ENCODE peak calls at places on chromosomes 6 and 20, in nine cellular contexts. One of them, this sample, is unnamed.

GRCh38 chr6:156425374-156425773 is 351.8 kb upstream of the ARID1B start:
- DNase-seq in BJ: peak
- DNase-seq in COLO829: no peak
- DNase-seq in astrocyte: peak
- DNase-seq in endothelial cell: no peak
- DNase-seq in NCI-H2227 treated with DMSO at 0.1 percent for 48 hours: no peak
- DNase-seq in ecto neural progenitor cell: no peak
- DNase-seq in A673: peak
- DNase-seq in cardiac septum: no peak
- DNase-seq in this sample: no peak

GRCh38 chr6:46491789-46492547 is 719 bp upstream of the RCAN2 start:
- DNase-seq in BJ: no peak
- DNase-seq in COLO829: no peak
- DNase-seq in astrocyte: no peak
- DNase-seq in endothelial cell: peak
- DNase-seq in NCI-H2227 treated with DMSO at 0.1 percent for 48 hours: peak
- DNase-seq in ecto neural progenitor cell: peak
- DNase-seq in A673: peak
- DNase-seq in cardiac septum: peak
- DNase-seq in this sample: peak

GRCh38 chr6:20861479-20861878 is 327.2 kb downstream of the CDKAL1 start:
- DNase-seq in BJ: no peak
- DNase-seq in COLO829: no peak
- DNase-seq in astrocyte: no peak
- DNase-seq in endothelial cell: no peak
- DNase-seq in NCI-H2227 treated with DMSO at 0.1 percent for 48 hours: no peak
- DNase-seq in ecto neural progenitor cell: no peak
- DNase-seq in A673: no peak
- DNase-seq in cardiac septum: no peak
- DNase-seq in this sample: no peak

GRCh38 chr20:31675828-31676533 is 38.3 kb downstream of the COX4I2 start:
- DNase-seq in BJ: no peak
- DNase-seq in COLO829: no peak
- DNase-seq in astrocyte: peak
- DNase-seq in endothelial cell: peak
- DNase-seq in NCI-H2227 treated with DMSO at 0.1 percent for 48 hours: no peak
- DNase-seq in ecto neural progenitor cell: no peak
- DNase-seq in A673: peak
- DNase-seq in cardiac septum: no peak
- DNase-seq in this sample: no peak

GRCh38 chr6:142885182-142885867 is 59.7 kb downstream of the HIVEP2 start:
- DNase-seq in BJ: peak
- DNase-seq in COLO829: peak
- DNase-seq in astrocyte: peak
- DNase-seq in endothelial cell: peak
- DNase-seq in NCI-H2227 treated with DMSO at 0.1 percent for 48 hours: peak
- DNase-seq in ecto neural progenitor cell: no peak
- DNase-seq in A673: peak
- DNase-seq in cardiac septum: no peak
- DNase-seq in this sample: peak

GRCh38 chr6:157232161-157232895 is 91.0 kb downstream of the TMEM242 start:
- DNase-seq in BJ: no peak
- DNase-seq in COLO829: no peak
- DNase-seq in astrocyte: no peak
- DNase-seq in endothelial cell: no peak
- DNase-seq in NCI-H2227 treated with DMSO at 0.1 percent for 48 hours: no peak
- DNase-seq in ecto neural progenitor cell: no peak
- DNase-seq in A673: no peak
- DNase-seq in cardiac septum: peak
- DNase-seq in this sample: no peak

GRCh38 chr6:20840675-20841074 is 306.4 kb downstream of the CDKAL1 start:
- DNase-seq in BJ: peak
- DNase-seq in COLO829: no peak
- DNase-seq in astrocyte: peak
- DNase-seq in endothelial cell: no peak
- DNase-seq in NCI-H2227 treated with DMSO at 0.1 percent for 48 hours: no peak
- DNase-seq in ecto neural progenitor cell: no peak
- DNase-seq in A673: no peak
- DNase-seq in cardiac septum: no peak
- DNase-seq in this sample: no peak

GRCh38 chr6:168129292-168130167 is 50.5 kb upstream of the FRMD1 start:
- DNase-seq in BJ: no peak
- DNase-seq in COLO829: no peak
- DNase-seq in astrocyte: no peak
- DNase-seq in endothelial cell: no peak
- DNase-seq in NCI-H2227 treated with DMSO at 0.1 percent for 48 hours: no peak
- DNase-seq in ecto neural progenitor cell: peak
- DNase-seq in A673: no peak
- DNase-seq in cardiac septum: no peak
- DNase-seq in this sample: no peak

GRCh38 chr6:6546318-6547110 is 42.0 kb upstream of the LY86 start:
- DNase-seq in BJ: no peak
- DNase-seq in COLO829: no peak
- DNase-seq in astrocyte: peak
- DNase-seq in endothelial cell: peak
- DNase-seq in NCI-H2227 treated with DMSO at 0.1 percent for 48 hours: peak
- DNase-seq in ecto neural progenitor cell: peak
- DNase-seq in A673: no peak
- DNase-seq in cardiac septum: no peak
- DNase-seq in this sample: peak

GRCh38 chr20:14953736-14954135 is 616.3 kb upstream of the FLRT3 start:
- DNase-seq in BJ: no peak
- DNase-seq in COLO829: no peak
- DNase-seq in astrocyte: no peak
- DNase-seq in endothelial cell: no peak
- DNase-seq in NCI-H2227 treated with DMSO at 0.1 percent for 48 hours: no peak
- DNase-seq in ecto neural progenitor cell: no peak
- DNase-seq in A673: no peak
- DNase-seq in cardiac septum: no peak
- DNase-seq in this sample: no peak

GRCh38 chr20:50291428-50292323 is 101.0 kb downstream of the CEBPB start:
- DNase-seq in BJ: no peak
- DNase-seq in COLO829: no peak
- DNase-seq in astrocyte: no peak
- DNase-seq in endothelial cell: no peak
- DNase-seq in NCI-H2227 treated with DMSO at 0.1 percent for 48 hours: no peak
- DNase-seq in ecto neural progenitor cell: no peak
- DNase-seq in A673: no peak
- DNase-seq in cardiac septum: no peak
- DNase-seq in this sample: no peak

GRCh38 chr6:11525468-11526155 is 11.9 kb upstream of the TMEM170B start:
- DNase-seq in BJ: peak
- DNase-seq in COLO829: no peak
- DNase-seq in astrocyte: no peak
- DNase-seq in endothelial cell: no peak
- DNase-seq in NCI-H2227 treated with DMSO at 0.1 percent for 48 hours: no peak
- DNase-seq in ecto neural progenitor cell: no peak
- DNase-seq in A673: no peak
- DNase-seq in cardiac septum: no peak
- DNase-seq in this sample: no peak

GRCh38 chr6:137637161-137637560 is 143.0 kb upstream of the OLIG3 start:
- DNase-seq in BJ: peak
- DNase-seq in COLO829: peak
- DNase-seq in astrocyte: peak
- DNase-seq in endothelial cell: no peak
- DNase-seq in NCI-H2227 treated with DMSO at 0.1 percent for 48 hours: no peak
- DNase-seq in ecto neural progenitor cell: no peak
- DNase-seq in A673: peak
- DNase-seq in cardiac septum: no peak
- DNase-seq in this sample: peak

GRCh38 chr6:136365781-136366354 is 76.2 kb upstream of the BCLAF1 start:
- DNase-seq in BJ: no peak
- DNase-seq in COLO829: no peak
- DNase-seq in astrocyte: no peak
- DNase-seq in endothelial cell: no peak
- DNase-seq in NCI-H2227 treated with DMSO at 0.1 percent for 48 hours: no peak
- DNase-seq in ecto neural progenitor cell: no peak
- DNase-seq in A673: no peak
- DNase-seq in cardiac septum: peak
- DNase-seq in this sample: no peak

GRCh38 chr6:75892384-75892783 is 143.3 kb downstream of the MYO6 start:
- DNase-seq in BJ: no peak
- DNase-seq in COLO829: no peak
- DNase-seq in astrocyte: no peak
- DNase-seq in endothelial cell: no peak
- DNase-seq in NCI-H2227 treated with DMSO at 0.1 percent for 48 hours: no peak
- DNase-seq in ecto neural progenitor cell: no peak
- DNase-seq in A673: no peak
- DNase-seq in cardiac septum: no peak
- DNase-seq in this sample: no peak

GRCh38 chr20:49938173-49939163 is 2.3 kb downstream of the RNF114 start:
- DNase-seq in BJ: no peak
- DNase-seq in COLO829: no peak
- DNase-seq in astrocyte: peak
- DNase-seq in endothelial cell: no peak
- DNase-seq in NCI-H2227 treated with DMSO at 0.1 percent for 48 hours: no peak
- DNase-seq in ecto neural progenitor cell: no peak
- DNase-seq in A673: peak
- DNase-seq in cardiac septum: no peak
- DNase-seq in this sample: no peak

GRCh38 chr6:163741342-163741741 is 326.8 kb downstream of the QKI start:
- DNase-seq in BJ: no peak
- DNase-seq in COLO829: no peak
- DNase-seq in astrocyte: no peak
- DNase-seq in endothelial cell: no peak
- DNase-seq in NCI-H2227 treated with DMSO at 0.1 percent for 48 hours: no peak
- DNase-seq in ecto neural progenitor cell: no peak
- DNase-seq in A673: no peak
- DNase-seq in cardiac septum: no peak
- DNase-seq in this sample: no peak

GRCh38 chr6:166443166-166443565 is 60.4 kb upstream of the MPC1 start:
- DNase-seq in BJ: no peak
- DNase-seq in COLO829: no peak
- DNase-seq in astrocyte: no peak
- DNase-seq in endothelial cell: no peak
- DNase-seq in NCI-H2227 treated with DMSO at 0.1 percent for 48 hours: no peak
- DNase-seq in ecto neural progenitor cell: no peak
- DNase-seq in A673: no peak
- DNase-seq in cardiac septum: peak
- DNase-seq in this sample: no peak

GRCh38 chr6:148873868-148874267 is 127.0 kb downstream of the UST start:
- DNase-seq in BJ: no peak
- DNase-seq in COLO829: no peak
- DNase-seq in astrocyte: no peak
- DNase-seq in endothelial cell: no peak
- DNase-seq in NCI-H2227 treated with DMSO at 0.1 percent for 48 hours: no peak
- DNase-seq in ecto neural progenitor cell: no peak
- DNase-seq in A673: no peak
- DNase-seq in cardiac septum: no peak
- DNase-seq in this sample: no peak

GRCh38 chr6:130167655-130168054 is 55.1 kb downstream of the SAMD3 start:
- DNase-seq in BJ: no peak
- DNase-seq in COLO829: no peak
- DNase-seq in astrocyte: peak
- DNase-seq in endothelial cell: no peak
- DNase-seq in NCI-H2227 treated with DMSO at 0.1 percent for 48 hours: no peak
- DNase-seq in ecto neural progenitor cell: no peak
- DNase-seq in A673: peak
- DNase-seq in cardiac septum: no peak
- DNase-seq in this sample: peak

GRCh38 chr20:2395136-2395535 is 14.4 kb downstream of the TGM6 start:
- DNase-seq in BJ: no peak
- DNase-seq in COLO829: no peak
- DNase-seq in astrocyte: no peak
- DNase-seq in endothelial cell: no peak
- DNase-seq in NCI-H2227 treated with DMSO at 0.1 percent for 48 hours: no peak
- DNase-seq in ecto neural progenitor cell: no peak
- DNase-seq in A673: no peak
- DNase-seq in cardiac septum: no peak
- DNase-seq in this sample: no peak

GRCh38 chr6:156765117-156765516 is 12.1 kb upstream of the ARID1B start:
- DNase-seq in BJ: no peak
- DNase-seq in COLO829: no peak
- DNase-seq in astrocyte: no peak
- DNase-seq in endothelial cell: no peak
- DNase-seq in NCI-H2227 treated with DMSO at 0.1 percent for 48 hours: no peak
- DNase-seq in ecto neural progenitor cell: no peak
- DNase-seq in A673: no peak
- DNase-seq in cardiac septum: no peak
- DNase-seq in this sample: no peak

GRCh38 chr6:11869656-11870340 is 91.2 kb upstream of the ADTRP start:
- DNase-seq in BJ: no peak
- DNase-seq in COLO829: no peak
- DNase-seq in astrocyte: peak
- DNase-seq in endothelial cell: no peak
- DNase-seq in NCI-H2227 treated with DMSO at 0.1 percent for 48 hours: no peak
- DNase-seq in ecto neural progenitor cell: no peak
- DNase-seq in A673: no peak
- DNase-seq in cardiac septum: no peak
- DNase-seq in this sample: no peak

GRCh38 chr20:63434599-63435378 is 37.7 kb downstream of the KCNQ2 start:
- DNase-seq in BJ: peak
- DNase-seq in COLO829: peak
- DNase-seq in astrocyte: peak
- DNase-seq in endothelial cell: peak
- DNase-seq in NCI-H2227 treated with DMSO at 0.1 percent for 48 hours: peak
- DNase-seq in ecto neural progenitor cell: peak
- DNase-seq in A673: peak
- DNase-seq in cardiac septum: no peak
- DNase-seq in this sample: peak

GRCh38 chr20:24956001-24956761 is 7.1 kb downstream of the CST7 start:
- DNase-seq in BJ: no peak
- DNase-seq in COLO829: no peak
- DNase-seq in astrocyte: no peak
- DNase-seq in endothelial cell: no peak
- DNase-seq in NCI-H2227 treated with DMSO at 0.1 percent for 48 hours: no peak
- DNase-seq in ecto neural progenitor cell: peak
- DNase-seq in A673: no peak
- DNase-seq in cardiac septum: no peak
- DNase-seq in this sample: no peak

GRCh38 chr20:35974256-35974655 is 5.9 kb downstream of the CNBD2 start:
- DNase-seq in BJ: no peak
- DNase-seq in COLO829: no peak
- DNase-seq in astrocyte: no peak
- DNase-seq in endothelial cell: no peak
- DNase-seq in NCI-H2227 treated with DMSO at 0.1 percent for 48 hours: no peak
- DNase-seq in ecto neural progenitor cell: no peak
- DNase-seq in A673: no peak
- DNase-seq in cardiac septum: no peak
- DNase-seq in this sample: no peak

GRCh38 chr6:56889492-56889891 is 65.4 kb upstream of the BEND6 start:
- DNase-seq in BJ: no peak
- DNase-seq in COLO829: no peak
- DNase-seq in astrocyte: no peak
- DNase-seq in endothelial cell: no peak
- DNase-seq in NCI-H2227 treated with DMSO at 0.1 percent for 48 hours: no peak
- DNase-seq in ecto neural progenitor cell: no peak
- DNase-seq in A673: no peak
- DNase-seq in cardiac septum: no peak
- DNase-seq in this sample: no peak

GRCh38 chr6:109790131-109790530 is 99.0 kb downstream of the FIG4 start:
- DNase-seq in BJ: peak
- DNase-seq in COLO829: no peak
- DNase-seq in astrocyte: peak
- DNase-seq in endothelial cell: no peak
- DNase-seq in NCI-H2227 treated with DMSO at 0.1 percent for 48 hours: no peak
- DNase-seq in ecto neural progenitor cell: no peak
- DNase-seq in A673: no peak
- DNase-seq in cardiac septum: no peak
- DNase-seq in this sample: no peak

GRCh38 chr20:4601630-4602296 is 119.9 kb upstream of the PRND start:
- DNase-seq in BJ: no peak
- DNase-seq in COLO829: no peak
- DNase-seq in astrocyte: peak
- DNase-seq in endothelial cell: no peak
- DNase-seq in NCI-H2227 treated with DMSO at 0.1 percent for 48 hours: no peak
- DNase-seq in ecto neural progenitor cell: no peak
- DNase-seq in A673: peak
- DNase-seq in cardiac septum: peak
- DNase-seq in this sample: no peak

This sample was measured in HuH-7.